ENCODE peak calls at places on chromosomes 1 and 21, in eight cellular contexts. B, Z, V, A, I, Q, T and L are unnamed samples.

GRCh38 chr21:45386728-45387371 is 18.1 kb upstream of the COL18A1 start:
- DNase-seq in T (peak), Z (no peak), I (no peak), A (peak), V (no peak), B (peak), Q (peak), L (no peak)

GRCh38 chr21:14748662-14749061 is 202.5 kb upstream of the SAMSN1 start:
- DNase-seq in A (no peak), V (no peak), Z (no peak), Q (no peak), T (no peak), I (no peak), B (no peak), L (no peak)

GRCh38 chr1:172823534-172823933 is 164.6 kb downstream of the FASLG start:
- DNase-seq in I (no peak), V (no peak), T (no peak), B (no peak), Q (no peak), A (no peak), Z (no peak), L (no peak)

GRCh38 chr1:203672354-203672753 is 45.7 kb downstream of the ATP2B4 start:
- DNase-seq in B (no peak), Q (no peak), T (no peak), A (peak), V (peak), Z (no peak), I (no peak), L (no peak)

GRCh38 chr21:46562964-46563607 is 41.8 kb downstream of the S100B start:
- DNase-seq in V (no peak), T (no peak), I (no peak), Z (no peak), Q (peak), A (no peak), B (no peak), L (no peak)

GRCh38 chr1:32816676-32817158 is 441 bp downstream of the YARS1 start:
- DNase-seq in B (no peak), Q (no peak), T (no peak), V (peak), A (peak), Z (no peak), I (no peak), L (no peak)

GRCh38 chr1:52002038-52002917 is 11.8 kb upstream of the RAB3B start:
- DNase-seq in Q (no peak), I (no peak), B (peak), Z (no peak), A (peak), V (peak), T (no peak), L (no peak)

GRCh38 chr1:203625623-203626189 is 926 bp upstream of the ATP2B4 start:
- DNase-seq in I (peak), V (peak), T (no peak), Z (peak), Q (no peak), B (peak), A (no peak), L (no peak)

GRCh38 chr1:183282101-183282855 is 96.2 kb downstream of the LAMC2 start:
- DNase-seq in B (no peak), A (no peak), V (no peak), I (no peak), Z (no peak), T (no peak), Q (no peak), L (no peak)

GRCh38 chr1:186865253-186865652 is 36.5 kb downstream of the PLA2G4A start:
- DNase-seq in A (no peak), I (no peak), Q (no peak), Z (no peak), B (no peak), V (no peak), T (no peak), L (no peak)

GRCh38 chr1:168637350-168637991 is 61.1 kb downstream of the XCL1 start:
- DNase-seq in B (no peak), A (no peak), T (no peak), V (no peak), I (no peak), Q (no peak), Z (no peak), L (no peak)

GRCh38 chr1:185789846-185790735 is 55.9 kb downstream of the HMCN1 start:
- DNase-seq in A (no peak), B (no peak), Z (no peak), I (no peak), Q (no peak), V (no peak), T (no peak), L (no peak)

GRCh38 chr1:244713329-244713728 is 60.4 kb downstream of the DESI2 start:
- DNase-seq in B (no peak), I (no peak), Z (no peak), Q (no peak), A (no peak), T (no peak), V (no peak), L (no peak)

GRCh38 chr1:163320891-163321290 is 863 bp upstream of the NUF2 start:
- DNase-seq in B (no peak), V (no peak), A (no peak), T (no peak), Q (no peak), Z (no peak), I (no peak), L (no peak)

GRCh38 chr1:43404353-43404752 is 14.7 kb downstream of the SZT2 start:
- DNase-seq in Z (no peak), B (no peak), A (no peak), V (no peak), I (no peak), T (no peak), Q (no peak), L (no peak)

GRCh38 chr1:193264313-193265065 is 78.1 kb upstream of the B3GALT2 start:
- DNase-seq in I (no peak), Q (no peak), T (no peak), B (no peak), Z (no peak), V (no peak), A (no peak), L (no peak)

GRCh38 chr1:181087400-181087901 is 1.0 kb upstream of the IER5 start:
- DNase-seq in I (no peak), Q (peak), A (no peak), V (no peak), T (no peak), B (no peak), Z (no peak), L (no peak)

GRCh38 chr1:165988275-165988674 is 160.9 kb downstream of the UCK2 start:
- DNase-seq in A (no peak), Z (no peak), B (no peak), Q (no peak), V (no peak), I (no peak), T (no peak), L (no peak)

GRCh38 chr1:229717774-229718173 is 91.7 kb downstream of the URB2 start:
- DNase-seq in A (no peak), V (no peak), Z (no peak), T (no peak), I (no peak), B (no peak), Q (no peak), L (no peak)

GRCh38 chr21:16113052-16113715 is 383.4 kb downstream of the USP25 start:
- DNase-seq in I (no peak), Z (no peak), B (no peak), V (no peak), Q (no peak), T (no peak), A (no peak), L (no peak)

GRCh38 chr21:45294509-45295291 is 7.0 kb upstream of the POFUT2 start:
- DNase-seq in Z (no peak), I (no peak), B (no peak), Q (peak), T (peak), V (peak), A (peak), L (no peak)

GRCh38 chr1:165290143-165290542 is 66.4 kb downstream of the LMX1A start:
- DNase-seq in T (no peak), Q (no peak), A (no peak), Z (no peak), I (no peak), B (no peak), V (no peak), L (no peak)

GRCh38 chr1:27388337-27389005 is 4.0 kb upstream of the GPR3 start:
- DNase-seq in Z (peak), Q (peak), A (peak), T (no peak), B (peak), V (peak), I (peak), L (peak)

GRCh38 chr1:115118596-115118995 is 29.3 kb upstream of the TSPAN2 start:
- DNase-seq in T (no peak), Z (no peak), B (no peak), A (no peak), Q (no peak), I (no peak), V (no peak), L (no peak)

GRCh38 chr1:214318356-214318755 is 37.4 kb downstream of the SMYD2 start:
- DNase-seq in A (no peak), Z (no peak), T (no peak), B (no peak), Q (peak), I (no peak), V (no peak), L (no peak)

GRCh38 chr1:11680270-11681070 is 478 bp downstream of the MAD2L2 start:
- DNase-seq in V (peak), I (no peak), T (no peak), Z (no peak), B (no peak), Q (peak), A (no peak), L (no peak)

GRCh38 chr1:22747021-22747734 is 36.5 kb downstream of the EPHB2 start:
- DNase-seq in B (no peak), Z (no peak), T (no peak), V (no peak), Q (no peak), I (no peak), A (no peak), L (no peak)

GRCh38 chr1:185050823-185051451 is 5.6 kb downstream of the RNF2 start:
- DNase-seq in T (no peak), A (no peak), Z (no peak), B (no peak), I (no peak), V (no peak), Q (no peak), L (no peak)

GRCh38 chr1:8035289-8035688 is 9.2 kb upstream of the ERRFI1 start:
- DNase-seq in A (no peak), V (no peak), T (no peak), Q (no peak), Z (no peak), I (no peak), B (no peak), L (no peak)

GRCh38 chr21:27047331-27048314 is 80.7 kb upstream of the ADAMTS5 start:
- DNase-seq in I (no peak), T (no peak), A (no peak), B (no peak), V (no peak), Z (no peak), Q (no peak), L (no peak)

GRCh38 chr1:90821793-90822359 is 104.8 kb upstream of the BARHL2 start:
- DNase-seq in Z (no peak), V (no peak), A (no peak), I (no peak), Q (no peak), T (no peak), B (no peak), L (no peak)

GRCh38 chr1:160167580-160167979 is 16.2 kb downstream of the ATP1A4 start:
- DNase-seq in A (no peak), I (no peak), Z (no peak), Q (no peak), B (no peak), T (no peak), V (no peak), L (no peak)

GRCh38 chr1:147700042-147700711 is 29.9 kb upstream of the ACP6 start:
- DNase-seq in B (peak), A (peak), Q (peak), T (peak), V (peak), Z (peak), I (peak), L (peak)